ENCODE peak calls at places on chromosomes 3 and 15, in five cellular contexts. Z, D, M, F and E are unnamed samples.

GRCh38 chr15:65969865-65970832 is 100.9 kb downstream of the RAB11A start:
- DNase-seq in Z (no peak), D (no peak), M (no peak), F (no peak), E (no peak)

GRCh38 chr15:67501177-67501835 is 19.6 kb upstream of the C15orf61 start:
- DNase-seq in Z (peak; percentile 57), D (no peak), M (no peak), F (peak; percentile 57), E (peak; percentile 6)

GRCh38 chr3:30354972-30355371 is 251.4 kb upstream of the TGFBR2 start:
- DNase-seq in Z (no peak), D (peak; percentile 48), M (no peak), F (no peak), E (peak; percentile 95)

GRCh38 chr15:60093273-60094067 is 89.4 kb downstream of the FOXB1 start:
- DNase-seq in Z (no peak), D (peak; percentile 33), M (no peak), F (peak; percentile 44), E (no peak)

GRCh38 chr15:42101861-42102260 is 7.5 kb upstream of the PLA2G4D start:
- DNase-seq in Z (peak; percentile 31), D (no peak), M (no peak), F (peak; percentile 21), E (no peak)

GRCh38 chr3:98240133-98240532 is 23.9 kb upstream of the OR5H6 start:
- DNase-seq in Z (no peak), D (no peak), M (no peak), F (no peak), E (no peak)

GRCh38 chr3:172461530-172462138 is 13.4 kb upstream of the GHSR start:
- DNase-seq in Z (peak; percentile 59), D (no peak), M (no peak), F (peak; percentile 16), E (no peak)

GRCh38 chr15:101255615-101256350 is 3.9 kb upstream of the CHSY1 start:
- DNase-seq in Z (peak; percentile 80), D (no peak), M (no peak), F (no peak), E (no peak)

GRCh38 chr3:139534992-139535879 is 4.3 kb downstream of the RBP1 start:
- DNase-seq in Z (peak; percentile 36), D (no peak), M (no peak), F (peak; percentile 11), E (no peak)

GRCh38 chr15:91866971-91867372 is 13.5 kb downstream of the SLCO3A1 start:
- DNase-seq in Z (peak; percentile 36), D (peak; percentile 68), M (no peak), F (peak; percentile 18), E (no peak)

GRCh38 chr3:53704363-53704725 is 141.9 kb downstream of the CHDH start:
- DNase-seq in Z (no peak), D (no peak), M (no peak), F (no peak), E (no peak)

GRCh38 chr15:73838795-73839565 is 34.4 kb upstream of the TBC1D21 start:
- DNase-seq in Z (peak; percentile 6), D (no peak), M (no peak), F (no peak), E (no peak)

GRCh38 chr15:95620934-95621579 is 709.4 kb upstream of the NR2F2 start:
- DNase-seq in Z (peak; percentile 68), D (no peak), M (no peak), F (peak; percentile 62), E (no peak)

GRCh38 chr15:74901612-74902063 is 5.0 kb downstream of the FAM219B start:
- DNase-seq in Z (peak; percentile 68), D (no peak), M (peak; percentile 56), F (peak; percentile 41), E (no peak)

GRCh38 chr3:71062037-71062919 is 521.2 kb downstream of the FOXP1 start:
- DNase-seq in Z (peak; percentile 63), D (no peak), M (no peak), F (no peak), E (no peak)

GRCh38 chr15:45331977-45332376 is 46.4 kb downstream of the GATM start:
- DNase-seq in Z (no peak), D (no peak), M (no peak), F (peak; percentile 18), E (no peak)

GRCh38 chr3:64266065-64266874 is 41.0 kb upstream of the PRICKLE2 start:
- DNase-seq in Z (peak; percentile 96), D (no peak), M (no peak), F (peak; percentile 97), E (no peak)

GRCh38 chr15:49864251-49864650 is 243.4 kb downstream of the DTWD1 start:
- DNase-seq in Z (no peak), D (no peak), M (no peak), F (peak; percentile 52), E (no peak)

GRCh38 chr3:45426161-45426560 is 37.8 kb downstream of the LARS2 start:
- DNase-seq in Z (no peak), D (peak; percentile 66), M (no peak), F (no peak), E (peak; percentile 15)

GRCh38 chr3:69997486-69998307 is 1.8 kb upstream of the SAMMSON start:
- DNase-seq in Z (no peak), D (no peak), M (no peak), F (no peak), E (no peak)

GRCh38 chr3:171266034-171266805 is 194.0 kb downstream of the TNIK start:
- DNase-seq in Z (no peak), D (no peak), M (no peak), F (peak; percentile 11), E (no peak)

GRCh38 chr3:128278761-128279593 is 125.7 kb downstream of the EEFSEC start:
- DNase-seq in Z (peak; percentile 68), D (peak; percentile 10), M (no peak), F (peak; percentile 90), E (no peak)

GRCh38 chr3:172557515-172558220 is 34.4 kb upstream of the TNFSF10 start:
- DNase-seq in Z (peak; percentile 64), D (no peak), M (no peak), F (peak; percentile 87), E (no peak)

GRCh38 chr15:75025102-75025501 is 1.7 kb downstream of the PPCDC start:
- DNase-seq in Z (no peak), D (no peak), M (no peak), F (no peak), E (no peak)

GRCh38 chr3:57755368-57756021 is 614 bp upstream of the SLMAP start:
- DNase-seq in Z (peak; percentile 79), D (peak; percentile 35), M (no peak), F (peak; percentile 51), E (no peak)